ENCODE peak calls at places on chromosome 2, in nine cellular contexts. T is IMR-90, J is fibroblast of lung, A is PC-3, P is OCI-LY7, B is MM.1S, S is astrocyte, V is GM23248, R is HepG2. W is an unnamed sample.

GRCh38 chr2:178194600-178195389 is 483 bp downstream of the OSBPL6 start:
- DNase-seq in T (peak; percentile 55), J (peak; percentile 70), A (peak; percentile 58), P (no peak), B (peak; percentile 15), S (peak; percentile 54), V (peak; percentile 86), R (no peak), W (peak; percentile 77)

GRCh38 chr2:229901819-229902218 is 20.0 kb downstream of the TRIP12 start:
- DNase-seq in T (peak; percentile 73), J (peak; percentile 83), A (peak; percentile 84), P (no peak), B (no peak), S (peak; percentile 81), V (peak; percentile 77), R (no peak), W (no peak)

GRCh38 chr2:136116813-136117390 is 1.0 kb downstream of the CXCR4 start:
- DNase-seq in T (no peak), J (no peak), A (no peak), P (peak; percentile 92), B (peak; percentile 97), S (no peak), V (no peak), R (no peak), W (peak; percentile 51)

GRCh38 chr2:98869868-98870267 is 66.2 kb downstream of the CRACDL start:
- DNase-seq in T (no peak), J (no peak), A (peak; percentile 81), P (no peak), B (peak; percentile 96), S (no peak), V (no peak), R (no peak), W (no peak)

GRCh38 chr2:134773372-134774073 is 54.7 kb upstream of the TMEM163 start:
- DNase-seq in T (no peak), J (no peak), A (no peak), P (no peak), B (peak; percentile 42), S (no peak), V (no peak), R (no peak), W (no peak)

GRCh38 chr2:5576015-5576414 is 116.2 kb upstream of the SOX11 start:
- DNase-seq in T (no peak), J (no peak), A (no peak), P (no peak), B (no peak), S (no peak), V (no peak), R (no peak), W (no peak)

GRCh38 chr2:7272180-7272579 is 355.0 kb downstream of the RNF144A start:
- DNase-seq in T (peak; percentile 4), J (peak; percentile 16), A (peak; percentile 48), P (no peak), B (no peak), S (peak; percentile 6), V (peak; percentile 86), R (no peak), W (no peak)

GRCh38 chr2:41994177-41994576 is 53.6 kb upstream of the PKDCC start:
- DNase-seq in T (peak; percentile 10), J (peak; percentile 76), A (no peak), P (no peak), B (no peak), S (peak; percentile 73), V (peak; percentile 90), R (no peak), W (no peak)

GRCh38 chr2:157173740-157174184 is 83.7 kb upstream of the GALNT5 start:
- DNase-seq in T (peak; percentile 100), J (peak; percentile 100), A (peak; percentile 95), P (no peak), B (no peak), S (peak; percentile 100), V (peak; percentile 96), R (no peak), W (no peak)

DNA sequence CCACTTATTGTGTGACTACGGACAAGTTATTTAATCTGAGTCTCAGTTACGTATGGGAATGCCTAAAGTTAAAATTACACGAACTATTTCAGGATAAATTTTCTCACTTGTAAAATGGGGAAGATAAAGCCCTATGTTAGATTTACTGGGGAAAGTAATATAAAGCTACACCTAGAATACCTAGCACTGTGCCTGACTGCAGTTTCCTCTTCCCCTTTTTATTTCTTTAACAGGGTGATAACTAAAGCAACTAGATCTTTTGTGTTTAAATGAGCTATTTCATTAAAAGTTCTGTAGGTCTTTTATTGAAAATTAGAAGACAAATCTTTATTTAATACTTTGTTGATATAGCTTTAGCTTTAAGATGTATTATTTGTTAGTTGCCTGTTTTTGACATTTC is 5.0 kb downstream of the B3GNT2 start:
- DNase-seq in T (no peak), J (no peak), A (no peak), P (peak; percentile 33), B (no peak), S (no peak), V (no peak), R (no peak), W (no peak)
- H4K20me1 ChIP-seq in T (peaks cover 29% of the 10 kb centered on the region), J (no peaks in the 10 kb centered on the region), A (peaks cover 31% of the 10 kb centered on the region), P (peaks cover 77% of the 10 kb centered on the region), B (peaks cover 48% of the 10 kb centered on the region), S (peaks cover 77% of the 10 kb centered on the region), V (no peaks in the 10 kb centered on the region), R (peaks cover 86% of the 10 kb centered on the region), W (peaks cover 95% of the 10 kb centered on the region)

DNA sequence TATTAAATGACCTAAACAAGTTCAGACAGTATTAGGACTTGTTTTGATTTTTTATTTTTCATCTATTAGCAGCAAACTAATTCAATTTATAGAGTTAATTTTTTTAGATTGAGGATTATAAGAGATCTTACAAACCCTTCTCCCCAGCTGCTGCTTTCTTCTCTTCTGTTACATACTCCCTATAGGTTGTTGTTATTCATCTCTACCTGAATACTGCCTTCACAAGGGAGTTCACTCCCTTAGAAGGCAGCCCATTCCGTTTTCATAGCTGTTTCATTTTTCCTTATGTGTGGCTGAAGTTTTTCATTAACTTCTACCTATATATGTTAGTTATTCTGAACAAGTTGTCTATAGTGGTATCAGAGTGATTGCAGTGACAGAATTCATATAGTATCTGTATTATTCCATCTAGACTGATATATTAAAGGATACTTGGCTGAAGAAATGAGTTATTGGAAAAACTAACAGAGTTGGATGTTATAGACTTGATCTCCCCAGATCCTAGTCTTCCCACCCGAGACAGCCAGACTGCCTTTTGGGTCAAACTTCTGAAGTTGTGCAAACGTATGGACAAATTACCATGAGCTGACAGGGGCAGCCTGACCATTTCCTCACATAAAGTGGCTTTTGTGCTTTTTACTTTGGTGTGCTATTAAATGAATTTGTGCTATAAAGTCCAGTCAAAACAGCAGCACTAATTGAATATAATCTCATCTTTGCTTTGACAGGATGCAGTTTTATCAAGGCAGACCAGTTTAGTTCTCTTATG is 8.7 kb downstream of the GLS start:
- DNase-seq in T (no peak), J (no peak), A (no peak), P (no peak), B (no peak), S (no peak), V (no peak), R (no peak), W (no peak)
- H4K20me1 ChIP-seq in T (peaks cover 74% of the 10 kb centered on the region), J (peaks cover 5% of the 10 kb centered on the region), A (peaks cover 72% of the 10 kb centered on the region), P (peaks cover 69% of the 10 kb centered on the region), B (peaks cover 61% of the 10 kb centered on the region), S (peaks cover 91% of the 10 kb centered on the region), V (peaks cover 65% of the 10 kb centered on the region), R (peaks cover 32% of the 10 kb centered on the region), W (peaks cover 4% of the 10 kb centered on the region)

DNA sequence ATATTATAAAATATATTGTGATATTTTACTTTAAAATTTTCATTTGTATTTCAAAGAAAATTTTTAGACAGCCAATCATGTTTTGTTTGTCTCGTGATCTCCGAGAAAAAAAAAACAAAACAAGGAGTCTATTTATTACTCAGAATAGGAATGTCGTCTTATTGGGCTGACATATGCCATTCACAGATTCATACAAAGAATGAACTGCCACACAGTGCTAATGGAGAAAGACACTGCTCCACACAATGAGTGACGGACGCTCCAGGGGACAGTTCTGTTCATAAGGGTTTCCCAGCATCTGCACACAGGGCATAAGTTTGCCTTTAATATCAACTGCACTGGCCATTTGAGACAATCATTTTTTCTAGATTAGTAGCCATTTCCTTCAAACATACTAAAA is 3.5 kb downstream of the SERTAD2 start:
- DNase-seq in T (no peak), J (no peak), A (no peak), P (no peak), B (no peak), S (no peak), V (no peak), R (no peak), W (no peak)
- H4K20me1 ChIP-seq in T (peaks cover 41% of the 10 kb centered on the region), J (no peaks in the 10 kb centered on the region), A (peaks cover 39% of the 10 kb centered on the region), P (peaks cover 65% of the 10 kb centered on the region), B (peaks cover 34% of the 10 kb centered on the region), S (peaks cover 58% of the 10 kb centered on the region), V (peaks cover 38% of the 10 kb centered on the region), R (peaks cover 76% of the 10 kb centered on the region), W (peaks cover 74% of the 10 kb centered on the region)

GRCh38 chr2:54639609-54640008 is 83.9 kb upstream of the EML6 start:
- DNase-seq in T (peak; percentile 16), J (no peak), A (peak; percentile 46), P (no peak), B (no peak), S (no peak), V (peak; percentile 46), R (no peak), W (no peak)
- H4K20me1 ChIP-seq in T (no peaks in the 10 kb centered on the region), J (no peaks in the 10 kb centered on the region), A (peaks cover 5% of the 10 kb centered on the region), P (peaks cover 4% of the 10 kb centered on the region), B (no peaks in the 10 kb centered on the region), S (peaks cover 13% of the 10 kb centered on the region), V (no peaks in the 10 kb centered on the region), R (peaks cover 34% of the 10 kb centered on the region), W (no peaks in the 10 kb centered on the region)

GRCh38 chr2:25323042-25323514 is 18.6 kb downstream of the DNMT3A start:
- DNase-seq in T (peak; percentile 45), J (peak; percentile 49), A (no peak), P (no peak), B (no peak), S (peak; percentile 27), V (no peak), R (no peak), W (peak; percentile 53)
- H4K20me1 ChIP-seq in T (peaks cover 43% of the 10 kb centered on the region), J (peaks cover 2% of the 10 kb centered on the region), A (no peaks in the 10 kb centered on the region), P (no peaks in the 10 kb centered on the region), B (no peaks in the 10 kb centered on the region), S (peaks cover 47% of the 10 kb centered on the region), V (no peaks in the 10 kb centered on the region), R (no peaks in the 10 kb centered on the region), W (no peaks in the 10 kb centered on the region)

DNA sequence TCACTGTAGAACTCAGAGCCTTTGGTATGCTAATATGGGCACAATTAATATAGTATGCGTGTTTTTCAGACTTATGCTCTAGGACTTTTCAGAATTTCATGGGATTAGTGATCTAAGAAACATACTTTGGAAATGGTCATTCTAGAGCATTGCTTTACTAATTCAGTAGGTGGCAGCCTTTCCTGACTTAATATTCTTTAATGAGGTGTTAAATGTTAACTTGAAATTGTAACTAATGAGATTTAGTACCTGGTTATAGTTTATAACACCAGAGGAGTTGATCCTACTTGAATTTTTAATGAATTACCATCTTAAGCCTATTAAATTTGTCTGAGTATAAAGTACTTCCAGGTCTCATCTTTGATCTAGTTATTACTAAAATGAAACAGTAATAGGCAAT is 28.5 kb downstream of the ACTR2 start:
- DNase-seq in T (no peak), J (no peak), A (no peak), P (peak; percentile 26), B (no peak), S (no peak), V (no peak), R (no peak), W (no peak)
- H4K20me1 ChIP-seq in T (peaks cover 24% of the 10 kb centered on the region), J (no peaks in the 10 kb centered on the region), A (no peaks in the 10 kb centered on the region), P (no peaks in the 10 kb centered on the region), B (peaks cover 2% of the 10 kb centered on the region), S (peaks cover 56% of the 10 kb centered on the region), V (no peaks in the 10 kb centered on the region), R (no peaks in the 10 kb centered on the region), W (peaks cover 25% of the 10 kb centered on the region)

W was measured in neural progenitor cell.